ENCODE peak calls at places on chromosomes 16 and 17, in seven cellular contexts. M is fibroblast of lung, X is thyroid gland, H is gastrocnemius medialis, O is heart left ventricle, B is heart right ventricle, G is colonic mucosa. R is an unnamed sample. For H3K4me1, the result is how much of the 10 kb centered on the place peaks cover.

GRCh38 chr16:70254095-70254964 is 2.6 kb upstream of the EXOSC6 start:
- DNase-seq in B (no peak), M (no peak), X (no peak), O (no peak), G (no peak), H (no peak), R (no peak)

GRCh38 chr16:59665618-59666220 is 931.6 kb upstream of the GOT2 start:
- DNase-seq in O (no peak), X (no peak), M (no peak), H (no peak), G (no peak), B (no peak), R (no peak)

GRCh38 chr17:75370288-75370687 is 35.2 kb downstream of the GRB2 start:
- DNase-seq in H (peak), X (peak), B (peak), O (peak), G (no peak), M (no peak), R (peak)

GRCh38 chr17:66548158-66548557 is 245.7 kb downstream of the PRKCA start:
- DNase-seq in G (peak), M (peak), O (no peak), H (no peak), B (no peak), X (no peak), R (no peak)

GRCh38 chr16:72884573-72884972 is 163.4 kb downstream of the ZFHX3 start:
- DNase-seq in H (no peak), O (no peak), M (no peak), X (peak), B (no peak), G (no peak), R (no peak)

GRCh38 chr17:60134396-60135159 is 15.2 kb upstream of the CA4 start:
- DNase-seq in B (peak), M (peak), O (no peak), X (no peak), G (peak), H (no peak), R (no peak)

GRCh38 chr17:18043491-18043890 is 4.3 kb downstream of the GID4 start:
- DNase-seq in M (peak), B (no peak), H (no peak), O (no peak), X (no peak), G (no peak), R (no peak)

GRCh38 chr16:46970089-46970488 is 3.4 kb downstream of the DNAJA2 start:
- DNase-seq in M (no peak), H (peak), O (peak), X (peak), G (no peak), B (peak), R (no peak)

GRCh38 chr16:29943846-29944669 is 17.8 kb upstream of the TMEM219 start:
- DNase-seq in H (no peak), M (peak), X (no peak), G (peak), O (no peak), B (no peak), R (no peak)

GRCh38 chr17:71922439-71922838 is 198.4 kb upstream of the SOX9 start:
- DNase-seq in G (no peak), B (no peak), O (no peak), H (no peak), X (no peak), M (peak), R (no peak)

GRCh38 chr17:8337802-8338744 is 1.6 kb upstream of the ODF4 start:
- DNase-seq in X (no peak), B (no peak), H (no peak), M (peak), O (no peak), G (no peak), R (no peak)

GRCh38 chr17:70084476-70084875 is 9.5 kb downstream of the KCNJ16 start:
- DNase-seq in B (no peak), X (no peak), G (no peak), H (no peak), O (no peak), M (peak), R (no peak)

GRCh38 chr17:33118391-33118790 is 126.7 kb downstream of the SPACA3 start:
- DNase-seq in O (no peak), M (no peak), X (no peak), B (no peak), H (no peak), G (no peak), R (no peak)

DNA sequence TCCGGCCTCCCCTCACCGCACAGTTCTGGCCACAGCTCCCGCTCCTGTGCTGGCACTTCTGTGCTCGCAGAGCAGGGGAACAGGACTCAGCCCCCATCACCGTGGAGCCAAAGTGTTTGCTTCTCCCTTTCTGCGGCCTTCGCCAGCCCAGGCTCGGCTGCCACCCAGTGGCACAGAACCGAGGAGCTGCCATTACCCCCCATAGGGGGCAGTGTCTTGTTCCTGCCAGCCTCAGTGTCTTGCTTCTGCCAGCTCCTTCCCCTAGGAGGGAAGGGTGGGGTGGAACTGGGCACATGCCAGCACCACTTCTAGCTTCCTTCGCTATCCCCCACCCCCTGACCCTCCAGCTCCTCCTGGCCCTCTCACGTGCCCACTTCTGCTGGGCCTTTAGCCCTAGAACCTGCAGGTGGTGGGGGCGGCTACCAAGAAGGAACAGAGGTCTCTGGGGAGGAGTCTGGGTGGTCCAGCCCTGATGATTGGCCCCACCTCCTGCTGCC is 645 bp upstream of the ELMO3 start:
- DNase-seq in B (no peak), O (no peak), G (peak), X (peak), M (peak), H (peak), R (no peak)
- TF ChIP-seq CTCF in B (peak), O (peak), G (peak), X (peak), M (peak), H (peak), R (peak)

DNA sequence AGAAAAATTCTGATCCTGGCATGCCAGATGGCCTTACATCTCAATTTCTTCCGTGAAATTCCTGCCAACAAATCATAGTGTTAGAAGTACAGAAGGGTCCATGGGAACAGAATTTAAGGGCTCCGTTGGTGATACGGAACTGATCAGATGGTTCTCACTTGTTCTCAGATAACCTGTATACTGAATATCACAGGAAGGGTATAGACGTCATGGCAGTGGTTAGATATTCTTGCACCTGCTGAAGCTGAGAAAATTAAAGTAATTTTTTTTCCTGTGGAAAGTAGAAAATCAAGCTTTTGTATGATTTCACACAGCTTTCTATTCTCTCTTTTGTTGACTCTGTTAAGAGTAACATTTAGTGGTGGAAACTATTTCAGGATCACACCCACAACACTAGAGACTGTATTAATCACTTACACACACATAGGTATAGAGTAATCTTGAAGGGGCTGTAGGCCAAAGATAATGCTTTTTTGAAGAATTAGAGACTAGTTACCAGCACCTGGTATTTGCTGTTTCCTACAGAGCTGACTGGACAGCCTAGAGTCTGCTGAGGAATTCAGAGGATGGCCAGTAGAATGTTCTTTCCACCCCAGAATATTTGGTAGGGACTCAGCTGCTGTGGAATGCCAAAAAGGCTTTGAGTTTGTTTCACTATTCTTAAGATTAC is 7.5 kb downstream of the TENT4B start:
- DNase-seq in M (no peak), O (no peak), B (no peak), X (no peak), H (no peak), G (no peak), R (no peak)
- H3K4me1 ChIP-seq in M (under half), O (under half), B (half or more), X (under half), H (half or more), G (under half), R (half or more)

GRCh38 chr17:16117149-16117548 is 98.2 kb downstream of the NCOR1 start:
- DNase-seq in H (no peak), G (no peak), B (no peak), O (no peak), M (no peak), X (no peak), R (no peak)
- H3K27ac ChIP-seq in H (no peak), G (no peak), B (no peak), O (no peak), M (no peak), X (no peak), R (no peak)

DNA sequence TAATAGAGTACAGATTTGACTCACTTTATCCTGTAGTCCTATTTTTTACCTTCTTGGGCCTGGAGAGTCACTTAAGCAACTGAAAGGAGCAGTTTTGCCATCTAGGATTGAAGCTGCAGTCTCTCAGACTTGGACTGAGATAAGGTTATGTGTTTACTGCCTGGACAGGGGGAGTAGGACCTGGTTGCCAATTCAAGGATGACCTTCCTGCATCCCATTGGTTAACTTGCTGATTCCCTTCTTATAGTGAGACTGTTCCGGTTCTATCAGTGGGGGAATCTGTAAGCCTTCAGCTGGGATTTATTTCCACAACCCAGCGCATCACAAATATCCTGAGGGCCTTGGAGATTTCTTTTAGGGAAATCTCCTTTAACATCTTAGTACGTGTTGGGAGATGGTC is 2.9 kb downstream of the UBN1 start:
- DNase-seq in O (no peak), G (no peak), X (no peak), H (no peak), M (peak), B (no peak), R (no peak)
- TF ChIP-seq CTCF in O (no peak), G (no peak), X (no peak), H (no peak), M (no peak), B (no peak), R (no peak)

R was measured in thoracic aorta.